ENCODE peak calls at places on chromosomes 6 and 20, in five cellular contexts. R, A, L, F and B are unnamed samples. For H3K36me3, the result is how much of the 10 kb centered on the place peaks cover.

GRCh38 chr6:113642714-113643442 is 214.3 kb upstream of the MARCKS start:
- DNase-seq in A (no peak), R (no peak), L (no peak), F (peak), B (peak)

GRCh38 chr6:145310116-145310515 is 425.2 kb downstream of the EPM2A start:
- DNase-seq in F (peak), R (no peak), A (no peak), L (peak), B (no peak)

GRCh38 chr20:62282877-62283503 is 19.8 kb upstream of the ADRM1 start:
- DNase-seq in A (no peak), R (no peak), L (no peak), F (peak), B (no peak)

GRCh38 chr6:5213851-5214507 is 46.8 kb downstream of the LYRM4 start:
- DNase-seq in F (peak), L (no peak), R (no peak), A (no peak), B (peak)

GRCh38 chr20:38973546-38974120 is 11.5 kb downstream of the DHX35 start:
- DNase-seq in F (peak), R (no peak), L (no peak), A (no peak), B (no peak)

GRCh38 chr6:168418151-168418551 is 22.8 kb upstream of the SMOC2 start:
- DNase-seq in L (no peak), R (no peak), A (peak), F (no peak), B (no peak)

GRCh38 chr6:144361027-144361426 is 75.9 kb downstream of the UTRN start:
- DNase-seq in F (no peak), L (no peak), R (no peak), A (no peak), B (no peak)

GRCh38 chr6:105897131-105897530 is 189.0 kb upstream of the PRDM1 start:
- DNase-seq in F (no peak), A (no peak), L (no peak), R (no peak), B (no peak)

GRCh38 chr6:138571585-138572199 is 72.4 kb upstream of the NHSL1 start:
- DNase-seq in A (no peak), F (peak), R (no peak), L (no peak), B (no peak)

GRCh38 chr6:157767757-157768156 is 55.3 kb upstream of the SNX9 start:
- DNase-seq in R (no peak), L (no peak), F (no peak), A (no peak), B (no peak)

GRCh38 chr6:108168501-108168979 is 2.7 kb downstream of the NR2E1 start:
- DNase-seq in A (no peak), L (no peak), F (no peak), R (peak), B (no peak)

GRCh38 chr6:148509152-148509571 is 166.5 kb downstream of the SASH1 start:
- DNase-seq in F (peak), R (no peak), A (no peak), L (no peak), B (no peak)

GRCh38 chr6:158272324-158272723 is 39.9 kb upstream of the TULP4 start:
- DNase-seq in A (no peak), R (no peak), L (no peak), F (no peak), B (no peak)

GRCh38 chr6:133408543-133408942 is 167.4 kb downstream of the EYA4 start:
- DNase-seq in A (no peak), R (no peak), L (no peak), F (peak), B (no peak)

GRCh38 chr6:102458990-102459389 is 1065.5 kb downstream of the GRIK2 start:
- DNase-seq in L (no peak), R (no peak), F (no peak), A (no peak), B (no peak)

GRCh38 chr20:51327251-51327841 is 215.2 kb downstream of the NFATC2 start:
- DNase-seq in L (no peak), R (peak), F (peak), A (no peak), B (peak)

GRCh38 chr20:25083773-25084615 is 2.1 kb upstream of the VSX1 start:
- DNase-seq in F (no peak), R (no peak), L (no peak), A (no peak), B (no peak)
- H3K4me3 ChIP-seq in F (no peak), R (peak), L (no peak), A (no peak), B (no peak)

GRCh38 chr20:63740070-63740500 is 509 bp downstream of the SLC2A4RG start:
- DNase-seq in L (no peak), F (peak), A (no peak), R (peak), B (peak)
- H3K36me3 ChIP-seq in L (under half), F (under half), A (under half), R (under half), B (under half)

GRCh38 chr20:44034451-44034850 is 119.8 kb downstream of the TOX2 start:
- DNase-seq in L (no peak), A (no peak), R (peak), F (no peak), B (no peak)
- H3K4me3 ChIP-seq in L (no peak), A (no peak), R (no peak), F (no peak), B (no peak)

GRCh38 chr20:47365023-47365764 is 8.7 kb upstream of the ZMYND8 start:
- DNase-seq in R (no peak), L (no peak), A (no peak), F (no peak), B (no peak)

GRCh38 chr20:47370850-47371782 is 14.6 kb upstream of the ZMYND8 start:
- DNase-seq in L (no peak), R (no peak), A (no peak), F (no peak), B (no peak)

GRCh38 chr20:47373206-47373722 is 16.8 kb upstream of the ZMYND8 start:
- DNase-seq in L (no peak), R (no peak), A (no peak), F (no peak), B (no peak)

GRCh38 chr20:47368301-47368700 is 11.8 kb upstream of the ZMYND8 start:
- DNase-seq in R (no peak), L (no peak), F (no peak), A (no peak), B (no peak)

GRCh38 chr20:47370214-47370613 is 13.7 kb upstream of the ZMYND8 start:
- DNase-seq in F (no peak), L (no peak), R (no peak), A (no peak), B (no peak)
- H3K36me3 ChIP-seq in F (under half), L (under half), R (under half), A (under half), B (under half)

DNA sequence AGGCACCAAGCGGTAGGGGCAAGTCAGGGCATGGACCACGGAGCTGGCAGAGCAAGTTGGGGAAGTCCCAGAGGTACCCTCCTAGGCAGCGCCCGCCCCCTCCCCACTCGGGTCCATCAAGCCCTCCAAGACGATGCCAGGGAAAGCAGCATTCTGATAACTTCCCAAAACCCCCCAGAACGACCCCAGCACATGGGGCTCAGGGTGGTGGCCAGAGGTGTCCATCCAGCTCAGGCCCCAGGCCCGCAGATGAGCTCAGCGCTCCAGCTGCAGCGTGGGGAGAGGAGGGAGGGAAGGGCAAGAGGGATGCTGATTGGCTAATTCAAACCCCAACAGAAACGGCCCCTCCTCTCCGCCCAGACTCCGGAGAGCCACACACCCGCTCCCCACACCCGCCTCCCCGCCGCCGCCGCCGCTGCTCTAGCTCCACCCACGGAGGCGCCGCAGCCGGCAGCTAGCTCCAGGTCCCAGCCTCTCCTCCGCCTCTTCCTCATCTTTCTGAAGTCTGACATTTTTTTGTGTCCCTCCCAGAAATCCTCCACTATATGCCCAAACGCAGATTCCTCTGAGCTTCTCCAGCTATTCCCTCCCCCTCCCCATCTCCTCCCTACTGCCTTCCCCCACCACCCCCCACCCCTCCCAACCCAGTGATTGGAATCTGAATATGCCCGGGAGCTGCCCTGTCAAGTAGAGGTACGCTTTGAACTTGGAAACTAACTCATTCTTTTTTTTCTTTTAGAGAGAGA is 40.3 kb upstream of the TLDC2 start:
- DNase-seq in R (peak), L (peak), A (peak), F (peak), B (peak)
- H3K4me3 ChIP-seq in R (peak), L (peak), A (no peak), F (no peak), B (peak)

GRCh38 chr20:428658-429200 is 20.6 kb downstream of the RBCK1 start:
- DNase-seq in R (peak), L (no peak), F (no peak), A (no peak), B (no peak)
- H3K36me3 ChIP-seq in R (half or more), L (under half), F (under half), A (under half), B (half or more)

DNA sequence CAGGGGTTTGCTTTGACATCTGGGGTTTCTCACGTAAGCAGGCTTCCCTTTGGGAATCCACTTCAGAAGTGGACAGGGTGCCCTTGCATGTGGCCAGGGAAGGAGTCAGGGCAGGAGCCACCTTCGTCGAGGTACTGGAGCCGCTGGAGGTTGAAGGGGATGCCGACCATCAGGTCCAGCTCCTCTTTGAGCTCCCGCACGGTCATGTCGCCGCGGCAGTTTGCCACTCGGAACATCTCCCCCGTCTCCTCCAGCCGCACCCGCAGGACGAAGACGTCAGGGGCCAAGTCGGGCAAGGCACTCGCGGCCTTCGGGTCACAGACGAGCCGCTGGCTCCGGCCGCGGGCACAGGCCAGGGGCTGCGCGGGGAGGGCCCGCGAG is 360 bp downstream of the ANKRD60 start:
- DNase-seq in L (no peak), A (no peak), R (peak), F (peak), B (no peak)
- H3K4me3 ChIP-seq in L (peak), A (no peak), R (peak), F (no peak), B (no peak)

DNA sequence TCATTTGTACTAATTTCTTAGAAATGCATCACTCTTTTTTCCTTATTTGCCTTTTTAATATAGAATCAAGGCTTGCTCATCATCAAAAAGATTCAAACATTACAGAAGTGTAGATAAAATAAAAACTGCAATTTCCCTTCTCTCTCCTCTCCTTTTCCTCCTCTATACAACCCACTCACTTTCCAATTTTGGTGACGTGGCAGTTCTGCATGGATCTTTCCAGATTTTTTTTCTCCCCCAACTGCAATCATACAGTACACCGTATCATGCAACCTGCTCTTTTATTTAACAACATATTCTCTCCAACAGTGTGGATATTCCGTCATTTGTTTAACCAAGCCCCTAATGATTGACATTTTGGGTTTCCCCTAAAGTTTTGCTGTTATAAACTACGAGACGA is 140.5 kb downstream of the BFSP1 start:
- DNase-seq in F (no peak), A (no peak), R (no peak), L (no peak), B (no peak)
- H3K36me3 ChIP-seq in F (under half), A (under half), R (under half), L (under half), B (under half)

DNA sequence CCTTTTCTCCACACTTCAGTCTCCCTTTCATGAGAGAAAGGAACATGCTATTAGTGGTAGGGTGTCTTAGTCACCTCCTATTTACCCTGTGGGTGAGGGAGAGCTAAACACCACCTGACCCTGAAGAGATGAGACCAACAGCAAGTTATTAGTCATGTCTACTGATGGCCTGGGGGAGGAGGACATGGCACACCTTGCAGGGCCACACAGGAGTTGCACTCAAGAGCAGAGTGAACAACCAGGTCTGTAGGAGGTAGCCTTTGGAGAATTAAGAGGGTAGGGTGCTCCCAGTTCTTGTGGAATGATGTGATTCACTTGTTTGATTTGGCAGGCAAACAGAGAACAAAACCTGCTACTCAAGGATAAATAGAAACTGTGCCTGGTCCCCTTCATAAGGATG is 82.7 kb upstream of the FABP7 start:
- DNase-seq in A (no peak), F (no peak), R (no peak), L (no peak), B (no peak)
- H3K4me3 ChIP-seq in A (no peak), F (no peak), R (no peak), L (no peak), B (no peak)

GRCh38 chr20:45313943-45314342 is 5.8 kb upstream of the MATN4 start:
- DNase-seq in A (no peak), R (no peak), F (no peak), L (no peak), B (no peak)

GRCh38 chr20:45316150-45317080 is 8.3 kb upstream of the MATN4 start:
- DNase-seq in L (no peak), R (no peak), F (no peak), A (no peak), B (no peak)

GRCh38 chr20:45317826-45318225 is 9.7 kb upstream of the MATN4 start:
- DNase-seq in L (no peak), F (no peak), A (no peak), R (no peak), B (no peak)

GRCh38 chr20:45313065-45313695 is 5.1 kb upstream of the MATN4 start:
- DNase-seq in F (no peak), L (no peak), A (no peak), R (no peak), B (no peak)

GRCh38 chr20:45315672-45316071 is 7.6 kb upstream of the MATN4 start:
- DNase-seq in L (no peak), F (no peak), R (no peak), A (no peak), B (no peak)
- H3K36me3 ChIP-seq in L (under half), F (under half), R (under half), A (under half), B (under half)